ENCODE peak calls at places on chromosomes 12 and 14, in ten cellular contexts. One of them, this sample, is unnamed.

GRCh38 chr14:99773496-99774203 is 19.6 kb upstream of the EML1 start:
- DNase-seq in GM03348: no peak
- DNase-seq in fibroblast of lung: no peak
- DNase-seq in MCF 10A: no peak
- DNase-seq in stimulated activated CD4-positive, alpha-beta T cell treated with anti-CD3 and anti-CD28 coated beads, Interleukin-4, amount 100 ng/mL, for 24 hours: no peak
- DNase-seq in lower leg skin: peak
- DNase-seq in A172: no peak
- DNase-seq in activated T-cell treated with anti-CD3 and anti-CD28 coated beads for 1 hour: no peak
- DNase-seq in KG1: no peak
- DNase-seq in stomach: no peak
- DNase-seq in this sample: no peak

GRCh38 chr14:96592591-96593388 is 90.6 kb downstream of the PAPOLA start:
- DNase-seq in KG1: no peak
- DNase-seq in A172: no peak
- DNase-seq in stimulated activated CD4-positive, alpha-beta T cell treated with anti-CD3 and anti-CD28 coated beads, Interleukin-4, amount 100 ng/mL, for 24 hours: peak
- DNase-seq in stomach: peak
- DNase-seq in activated T-cell treated with anti-CD3 and anti-CD28 coated beads for 1 hour: peak
- DNase-seq in fibroblast of lung: peak
- DNase-seq in MCF 10A: no peak
- DNase-seq in lower leg skin: peak
- DNase-seq in GM03348: peak
- DNase-seq in this sample: peak

GRCh38 chr12:6773662-6774351 is 1.5 kb downstream of the LAG3 start:
- DNase-seq in A172: no peak
- DNase-seq in fibroblast of lung: no peak
- DNase-seq in activated T-cell treated with anti-CD3 and anti-CD28 coated beads for 1 hour: no peak
- DNase-seq in lower leg skin: no peak
- DNase-seq in stomach: no peak
- DNase-seq in stimulated activated CD4-positive, alpha-beta T cell treated with anti-CD3 and anti-CD28 coated beads, Interleukin-4, amount 100 ng/mL, for 24 hours: no peak
- DNase-seq in GM03348: no peak
- DNase-seq in MCF 10A: no peak
- DNase-seq in KG1: no peak
- DNase-seq in this sample: peak

GRCh38 chr14:101509730-101510371 is 51.4 kb upstream of the DIO3 start:
- DNase-seq in stimulated activated CD4-positive, alpha-beta T cell treated with anti-CD3 and anti-CD28 coated beads, Interleukin-4, amount 100 ng/mL, for 24 hours: no peak
- DNase-seq in MCF 10A: no peak
- DNase-seq in fibroblast of lung: no peak
- DNase-seq in activated T-cell treated with anti-CD3 and anti-CD28 coated beads for 1 hour: no peak
- DNase-seq in lower leg skin: peak
- DNase-seq in stomach: no peak
- DNase-seq in GM03348: no peak
- DNase-seq in KG1: no peak
- DNase-seq in A172: no peak
- DNase-seq in this sample: no peak

GRCh38 chr12:62827042-62827441 is 107.9 kb downstream of the PPM1H start:
- DNase-seq in activated T-cell treated with anti-CD3 and anti-CD28 coated beads for 1 hour: no peak
- DNase-seq in stomach: no peak
- DNase-seq in stimulated activated CD4-positive, alpha-beta T cell treated with anti-CD3 and anti-CD28 coated beads, Interleukin-4, amount 100 ng/mL, for 24 hours: no peak
- DNase-seq in A172: no peak
- DNase-seq in GM03348: no peak
- DNase-seq in lower leg skin: no peak
- DNase-seq in MCF 10A: no peak
- DNase-seq in fibroblast of lung: no peak
- DNase-seq in KG1: no peak
- DNase-seq in this sample: no peak

GRCh38 chr12:49091836-49092085 is 2.8 kb downstream of the DHH start:
- DNase-seq in A172: no peak
- DNase-seq in stimulated activated CD4-positive, alpha-beta T cell treated with anti-CD3 and anti-CD28 coated beads, Interleukin-4, amount 100 ng/mL, for 24 hours: no peak
- DNase-seq in lower leg skin: no peak
- DNase-seq in MCF 10A: no peak
- DNase-seq in activated T-cell treated with anti-CD3 and anti-CD28 coated beads for 1 hour: no peak
- DNase-seq in fibroblast of lung: peak
- DNase-seq in GM03348: no peak
- DNase-seq in KG1: no peak
- DNase-seq in stomach: no peak
- DNase-seq in this sample: no peak

GRCh38 chr12:121861549-121862254 is 3.0 kb upstream of the HPD start:
- DNase-seq in KG1: no peak
- DNase-seq in MCF 10A: no peak
- DNase-seq in fibroblast of lung: peak
- DNase-seq in stomach: no peak
- DNase-seq in GM03348: no peak
- DNase-seq in stimulated activated CD4-positive, alpha-beta T cell treated with anti-CD3 and anti-CD28 coated beads, Interleukin-4, amount 100 ng/mL, for 24 hours: no peak
- DNase-seq in A172: peak
- DNase-seq in activated T-cell treated with anti-CD3 and anti-CD28 coated beads for 1 hour: no peak
- DNase-seq in lower leg skin: no peak
- DNase-seq in this sample: no peak

GRCh38 chr12:48423200-48423599 is 49.2 kb upstream of the ANP32D start:
- DNase-seq in lower leg skin: no peak
- DNase-seq in KG1: no peak
- DNase-seq in fibroblast of lung: no peak
- DNase-seq in MCF 10A: no peak
- DNase-seq in A172: no peak
- DNase-seq in GM03348: no peak
- DNase-seq in stomach: no peak
- DNase-seq in activated T-cell treated with anti-CD3 and anti-CD28 coated beads for 1 hour: no peak
- DNase-seq in stimulated activated CD4-positive, alpha-beta T cell treated with anti-CD3 and anti-CD28 coated beads, Interleukin-4, amount 100 ng/mL, for 24 hours: no peak
- DNase-seq in this sample: no peak

GRCh38 chr12:79871621-79872020 is 63.3 kb downstream of the PPP1R12A start:
- DNase-seq in stomach: no peak
- DNase-seq in stimulated activated CD4-positive, alpha-beta T cell treated with anti-CD3 and anti-CD28 coated beads, Interleukin-4, amount 100 ng/mL, for 24 hours: no peak
- DNase-seq in GM03348: no peak
- DNase-seq in lower leg skin: no peak
- DNase-seq in MCF 10A: no peak
- DNase-seq in A172: no peak
- DNase-seq in activated T-cell treated with anti-CD3 and anti-CD28 coated beads for 1 hour: no peak
- DNase-seq in fibroblast of lung: no peak
- DNase-seq in KG1: no peak
- DNase-seq in this sample: no peak

GRCh38 chr12:121812320-121812871 is 8.6 kb downstream of the SETD1B start:
- DNase-seq in lower leg skin: peak
- DNase-seq in GM03348: peak
- DNase-seq in activated T-cell treated with anti-CD3 and anti-CD28 coated beads for 1 hour: no peak
- DNase-seq in KG1: no peak
- DNase-seq in A172: peak
- DNase-seq in stimulated activated CD4-positive, alpha-beta T cell treated with anti-CD3 and anti-CD28 coated beads, Interleukin-4, amount 100 ng/mL, for 24 hours: no peak
- DNase-seq in stomach: peak
- DNase-seq in MCF 10A: peak
- DNase-seq in fibroblast of lung: peak
- DNase-seq in this sample: peak

This sample was measured in GM13977.